ENCODE peak calls at places on chromosomes 6 and 20, in five cellular contexts. L is iPS-NIHi11, T is HS-5, G is ACHN, F is GM12878. H is an unnamed sample.

GRCh38 chr6:89995296-89995695 is 101.0 kb downstream of the GJA10 start:
- DNase-seq in L (no peak), T (no peak), G (no peak), F (no peak), H (no peak)

GRCh38 chr6:70857387-70858077 is 99.3 kb downstream of the B3GAT2 start:
- DNase-seq in L (no peak), T (no peak), G (no peak), F (peak), H (no peak)

GRCh38 chr6:90217621-90218496 is 78.8 kb downstream of the BACH2 start:
- DNase-seq in L (peak), T (no peak), G (peak), F (no peak), H (peak)

GRCh38 chr6:44615621-44616020 is 228.1 kb downstream of the CDC5L start:
- DNase-seq in L (no peak), T (no peak), G (no peak), F (no peak), H (no peak)

GRCh38 chr6:2385584-2385983 is 140.2 kb upstream of the GMDS start:
- DNase-seq in L (no peak), T (no peak), G (no peak), F (no peak), H (no peak)

GRCh38 chr6:148548065-148548748 is 198.6 kb upstream of the UST start:
- DNase-seq in L (no peak), T (no peak), G (no peak), F (no peak), H (no peak)

GRCh38 chr6:3444276-3445088 is 12.4 kb downstream of the SLC22A23 start:
- DNase-seq in L (no peak), T (no peak), G (no peak), F (no peak), H (no peak)

GRCh38 chr20:53884859-53885654 is 185.3 kb downstream of the BCAS1 start:
- DNase-seq in L (no peak), T (no peak), G (no peak), F (no peak), H (peak)

GRCh38 chr6:28137458-28138020 is 4.1 kb upstream of the ZKSCAN8 start:
- DNase-seq in L (no peak), T (no peak), G (peak), F (peak), H (peak)

GRCh38 chr6:13733178-13733851 is 21.7 kb upstream of the RANBP9 start:
- DNase-seq in L (peak), T (no peak), G (peak), F (no peak), H (peak)

GRCh38 chr6:116206231-116206903 is 47.5 kb downstream of the TSPYL4 start:
- DNase-seq in L (no peak), T (no peak), G (no peak), F (no peak), H (peak)

GRCh38 chr20:15498926-15499325 is 1074.3 kb downstream of the KIF16B start:
- DNase-seq in L (no peak), T (no peak), G (no peak), F (no peak), H (no peak)

GRCh38 chr6:29602564-29603361 is 17.8 kb downstream of the OR2H2 start:
- DNase-seq in L (peak), T (no peak), G (peak), F (no peak), H (no peak)

GRCh38 chr6:29414588-29414987 is at the start of gene OR12D1:
- DNase-seq in L (no peak), T (no peak), G (peak), F (no peak), H (peak)

GRCh38 chr20:31678389-31679356 is 41.0 kb downstream of the COX4I2 start:
- DNase-seq in L (peak), T (no peak), G (peak), F (no peak), H (peak)

GRCh38 chr6:106648651-106649308 is 19.4 kb downstream of the QRSL1 start:
- DNase-seq in L (no peak), T (no peak), G (no peak), F (no peak), H (no peak)

GRCh38 chr6:12301009-12301408 is 10.8 kb downstream of the EDN1 start:
- DNase-seq in L (no peak), T (no peak), G (no peak), F (no peak), H (no peak)

GRCh38 chr20:59688999-59689398 is 84.7 kb downstream of the PHACTR3 start:
- DNase-seq in L (no peak), T (no peak), G (no peak), F (no peak), H (no peak)

GRCh38 chr6:137867685-137868509 is 838 bp downstream of the TNFAIP3 start:
- DNase-seq in L (peak), T (no peak), G (peak), F (no peak), H (no peak)

GRCh38 chr20:44807051-44807683 is 3.2 kb downstream of the RIMS4 start:
- DNase-seq in L (no peak), T (no peak), G (no peak), F (no peak), H (no peak)

GRCh38 chr6:21138359-21139094 is 455.0 kb upstream of the SOX4 start:
- DNase-seq in L (no peak), T (no peak), G (no peak), F (no peak), H (no peak)

GRCh38 chr6:4964675-4965336 is 39.0 kb downstream of the RPP40 start:
- DNase-seq in L (no peak), T (no peak), G (no peak), F (no peak), H (no peak)

GRCh38 chr6:36717871-36718540 is 20.4 kb downstream of the RAB44 start:
- DNase-seq in L (no peak), T (no peak), G (no peak), F (no peak), H (no peak)

GRCh38 chr6:99547526-99547925 is 20.9 kb downstream of the CCNC start:
- DNase-seq in L (no peak), T (no peak), G (no peak), F (no peak), H (no peak)

GRCh38 chr6:85389180-85389797 is 60.6 kb upstream of the NT5E start:
- DNase-seq in L (no peak), T (no peak), G (no peak), F (no peak), H (no peak)